ENCODE peak calls at places on chromosomes 1 and 21, in eight cellular contexts. J is GM19239; Y is stimulated activated CD4-positive, alpha-beta T cell treated with anti-CD3 and anti-CD28 coated beads, TNF-alpha, amount 100 ng/mL, for 24 hours; N is naive thymus-derived CD8-positive, alpha-beta T cell; G is Caco-2; B is T-helper 1 cell; X is T-cell; D is activated T-cell treated with anti-CD3 and anti-CD28 coated beads, Interleukin-2, amount 50 U/mL, for 48 hours. L is an unnamed sample.

GRCh38 chr1:66527688-66528087 is 6.3 kb upstream of the SGIP1 start:
- DNase-seq in J (no peak), Y (no peak), N (no peak), G (no peak), B (no peak), X (no peak), D (no peak), L (no peak)

GRCh38 chr1:28984311-28984684 is 69.9 kb downstream of the EPB41 start:
- DNase-seq in J (no peak), Y (no peak), N (no peak), G (no peak), B (no peak), X (no peak), D (no peak), L (no peak)

GRCh38 chr1:155050560-155051341 is at the start of gene ADAM15:
- DNase-seq in J (peak; percentile 98), Y (peak; percentile 62), N (peak; percentile 58), G (peak; percentile 80), B (peak; percentile 73), X (peak; percentile 80), D (peak; percentile 91), L (peak; percentile 71)

GRCh38 chr1:67377253-67377652 is 52.9 kb downstream of the SERBP1 start:
- DNase-seq in J (no peak), Y (no peak), N (no peak), G (no peak), B (no peak), X (no peak), D (no peak), L (no peak)

GRCh38 chr1:149942207-149942606 is 5.5 kb upstream of the MTMR11 start:
- DNase-seq in J (no peak), Y (no peak), N (no peak), G (no peak), B (no peak), X (no peak), D (no peak), L (no peak)

GRCh38 chr1:89711140-89711778 is 78.3 kb downstream of the LRRC8C start:
- DNase-seq in J (no peak), Y (no peak), N (no peak), G (no peak), B (no peak), X (no peak), D (no peak), L (no peak)

GRCh38 chr1:31299365-31299764 is 2.5 kb downstream of the ZCCHC17 start:
- DNase-seq in J (no peak), Y (no peak), N (no peak), G (no peak), B (no peak), X (no peak), D (no peak), L (no peak)

GRCh38 chr1:51627672-51628071 is 10.8 kb downstream of the OSBPL9 start:
- DNase-seq in J (no peak), Y (no peak), N (no peak), G (no peak), B (no peak), X (no peak), D (no peak), L (no peak)

GRCh38 chr1:12065872-12066271 is 2.8 kb downstream of the TNFRSF8 start:
- DNase-seq in J (no peak), Y (no peak), N (no peak), G (no peak), B (no peak), X (no peak), D (no peak), L (no peak)

GRCh38 chr1:209875510-209875909 is 47.7 kb downstream of the UTP25 start:
- DNase-seq in J (no peak), Y (no peak), N (no peak), G (no peak), B (no peak), X (no peak), D (no peak), L (no peak)

GRCh38 chr21:36200089-36200561 is 43.5 kb downstream of the DOP1B start:
- DNase-seq in J (no peak), Y (no peak), N (no peak), G (no peak), B (no peak), X (no peak), D (no peak), L (no peak)

GRCh38 chr1:213122514-213122929 is 71.5 kb downstream of the RPS6KC1 start:
- DNase-seq in J (no peak), Y (no peak), N (no peak), G (no peak), B (no peak), X (no peak), D (no peak), L (no peak)

GRCh38 chr1:244046907-244047738 is 4.0 kb upstream of the ZBTB18 start:
- DNase-seq in J (no peak), Y (no peak), N (peak; percentile 44), G (no peak), B (no peak), X (no peak), D (no peak), L (peak; percentile 8)

GRCh38 chr1:61301824-61302652 is 219.7 kb downstream of the NFIA start:
- DNase-seq in J (no peak), Y (no peak), N (no peak), G (no peak), B (no peak), X (no peak), D (no peak), L (no peak)

GRCh38 chr1:228039986-228040385 is 33.2 kb downstream of the WNT3A start:
- DNase-seq in J (no peak), Y (no peak), N (no peak), G (peak; percentile 13), B (no peak), X (no peak), D (no peak), L (no peak)

GRCh38 chr21:16388291-16388690 is 658.5 kb downstream of the USP25 start:
- DNase-seq in J (no peak), Y (no peak), N (no peak), G (no peak), B (no peak), X (no peak), D (no peak), L (no peak)

GRCh38 chr1:41695118-41695517 is 210.6 kb upstream of the EDN2 start:
- DNase-seq in J (no peak), Y (no peak), N (no peak), G (no peak), B (no peak), X (no peak), D (no peak), L (no peak)

GRCh38 chr1:195765099-195765498 is 843.1 kb downstream of the KCNT2 start:
- DNase-seq in J (no peak), Y (no peak), N (no peak), G (no peak), B (no peak), X (no peak), D (no peak), L (no peak)

GRCh38 chr1:68904472-68904871 is 407.6 kb upstream of the DEPDC1 start:
- DNase-seq in J (no peak), Y (no peak), N (no peak), G (no peak), B (no peak), X (no peak), D (no peak), L (no peak)

GRCh38 chr1:81799939-81800740 is 594 bp upstream of the ADGRL2 start:
- DNase-seq in J (no peak), Y (no peak), N (no peak), G (no peak), B (no peak), X (no peak), D (peak; percentile 13), L (no peak)

GRCh38 chr1:207858271-207858670 is 52.7 kb downstream of the CD34 start:
- DNase-seq in J (no peak), Y (no peak), N (no peak), G (no peak), B (no peak), X (no peak), D (no peak), L (no peak)

GRCh38 chr1:92487078-92487605 is 417 bp upstream of the GFI1 start:
- DNase-seq in J (no peak), Y (no peak), N (no peak), G (no peak), B (no peak), X (no peak), D (no peak), L (no peak)

GRCh38 chr21:24045775-24046215 is 1561.5 kb downstream of the MRPL39 start:
- DNase-seq in J (no peak), Y (no peak), N (no peak), G (peak; percentile 28), B (no peak), X (peak; percentile 4), D (peak; percentile 28), L (no peak)

GRCh38 chr1:154536570-154536969 is 21.9 kb downstream of the UBE2Q1 start:
- DNase-seq in J (no peak), Y (no peak), N (no peak), G (no peak), B (no peak), X (no peak), D (no peak), L (no peak)

GRCh38 chr1:195637474-195637873 is 970.8 kb downstream of the KCNT2 start:
- DNase-seq in J (no peak), Y (no peak), N (no peak), G (no peak), B (no peak), X (no peak), D (no peak), L (no peak)

GRCh38 chr21:36753556-36753955 is 54.6 kb downstream of the SIM2 start:
- DNase-seq in J (no peak), Y (no peak), N (no peak), G (no peak), B (no peak), X (no peak), D (no peak), L (no peak)

GRCh38 chr1:231045318-231045717 is 5.3 kb upstream of the FAM89A start:
- DNase-seq in J (no peak), Y (no peak), N (no peak), G (no peak), B (no peak), X (no peak), D (no peak), L (no peak)

GRCh38 chr1:155645024-155645423 is 35.0 kb downstream of the MSTO1 start:
- DNase-seq in J (no peak), Y (no peak), N (no peak), G (no peak), B (no peak), X (no peak), D (no peak), L (no peak)

GRCh38 chr1:43573066-43573799 is 42.5 kb downstream of the PTPRF start:
- DNase-seq in J (no peak), Y (no peak), N (no peak), G (no peak), B (no peak), X (no peak), D (no peak), L (no peak)

GRCh38 chr1:160047116-160047991 is 15.6 kb upstream of the PIGM start:
- DNase-seq in J (no peak), Y (no peak), N (no peak), G (no peak), B (no peak), X (no peak), D (no peak), L (no peak)